ENCODE peak calls at places on chromosomes 7 and 10, in seven cellular contexts. K, F, T, V, U, W and L are unnamed samples. For H3K4me1, the result is how much of the 10 kb centered on the place peaks cover.

GRCh38 chr10:122352817-122353525 is 21.5 kb upstream of the PLEKHA1 start:
- DNase-seq in F (no peak), T (no peak), K (no peak), V (no peak), U (no peak), W (no peak), L (no peak)

GRCh38 chr7:92614586-92615237 is 24.5 kb upstream of the FAM133B start:
- DNase-seq in T (no peak), K (no peak), W (no peak), U (no peak), F (no peak), V (peak), L (peak)

GRCh38 chr7:51301806-51302205 is 14.8 kb downstream of the COBL start:
- DNase-seq in F (no peak), U (no peak), T (no peak), V (no peak), K (no peak), W (no peak), L (no peak)

GRCh38 chr7:78563186-78563585 is 764.6 kb downstream of the PHTF2 start:
- DNase-seq in F (no peak), T (no peak), V (no peak), U (no peak), W (no peak), K (no peak), L (no peak)

GRCh38 chr7:75967573-75967997 is 26.8 kb downstream of the TMEM120A start:
- DNase-seq in U (no peak), W (no peak), T (no peak), V (no peak), K (no peak), F (no peak), L (no peak)

GRCh38 chr10:5662708-5663579 is 3.5 kb downstream of the ASB13 start:
- DNase-seq in K (no peak), F (no peak), U (no peak), V (no peak), T (no peak), W (no peak), L (no peak)

GRCh38 chr10:24616536-24616935 is 107.2 kb downstream of the ARHGAP21 start:
- DNase-seq in W (no peak), F (no peak), K (no peak), U (peak), T (no peak), V (no peak), L (no peak)

GRCh38 chr7:50679218-50680007 is 103.3 kb downstream of the GRB10 start:
- DNase-seq in T (no peak), U (peak), K (no peak), F (no peak), W (peak), V (no peak), L (no peak)

GRCh38 chr7:50552921-50553320 is 12.3 kb downstream of the DDC start:
- DNase-seq in K (no peak), W (no peak), F (no peak), T (no peak), U (peak), V (peak), L (peak)

GRCh38 chr10:93703841-93704240 is 1.4 kb upstream of the FRA10AC1 start:
- DNase-seq in W (no peak), K (no peak), V (no peak), F (no peak), T (no peak), U (no peak), L (no peak)

GRCh38 chr10:28253174-28253783 is 49.6 kb downstream of the MPP7 start:
- DNase-seq in K (no peak), F (no peak), W (no peak), U (no peak), V (no peak), T (no peak), L (no peak)

GRCh38 chr10:124000792-124001201 is 92.6 kb downstream of the CHST15 start:
- DNase-seq in V (no peak), F (no peak), U (no peak), K (no peak), W (no peak), T (peak), L (peak)

GRCh38 chr10:98411768-98412167 is 3.2 kb downstream of the PYROXD2 start:
- DNase-seq in F (no peak), U (no peak), K (no peak), T (no peak), V (no peak), W (no peak), L (no peak)

GRCh38 chr7:100673942-100674431 is 447 bp downstream of the GNB2 start:
- DNase-seq in W (no peak), V (peak), K (peak), F (peak), U (peak), T (peak), L (peak)

GRCh38 chr10:124180947-124181549 is 87.7 kb upstream of the CHST15 start:
- DNase-seq in F (no peak), W (no peak), T (no peak), K (no peak), U (peak), V (no peak), L (no peak)

GRCh38 chr7:36348256-36348655 is 41.4 kb upstream of the ANLN start:
- DNase-seq in U (peak), K (no peak), F (no peak), T (no peak), V (no peak), W (no peak), L (no peak)

GRCh38 chr10:13614530-13615332 is 28.0 kb downstream of the PRPF18 start:
- DNase-seq in V (no peak), F (no peak), K (no peak), W (no peak), T (no peak), U (peak), L (no peak)

GRCh38 chr7:28329616-28330373 is 82.5 kb upstream of the CREB5 start:
- DNase-seq in K (no peak), V (no peak), W (no peak), U (no peak), T (no peak), F (no peak), L (no peak)

GRCh38 chr7:7682856-7683255 is 35.6 kb downstream of the RPA3 start:
- DNase-seq in W (no peak), F (no peak), K (no peak), T (no peak), V (no peak), U (no peak), L (no peak)

GRCh38 chr10:123998197-123999141 is 94.9 kb downstream of the CHST15 start:
- DNase-seq in W (no peak), V (no peak), U (no peak), K (no peak), T (peak), F (no peak), L (no peak)

GRCh38 chr7:111011500-111011899 is 79.4 kb upstream of the LRRN3 start:
- DNase-seq in U (peak), F (no peak), W (no peak), K (no peak), V (no peak), T (no peak), L (no peak)

GRCh38 chr7:21947056-21947455 is 1.4 kb upstream of the CDCA7L start:
- DNase-seq in U (no peak), V (no peak), K (no peak), F (no peak), W (no peak), T (no peak), L (no peak)

GRCh38 chr10:93386496-93387369 is 95.4 kb downstream of the MYOF start:
- DNase-seq in U (no peak), F (no peak), V (no peak), T (no peak), K (no peak), W (no peak), L (no peak)

GRCh38 chr10:129586897-129587443 is 119.9 kb downstream of the MGMT start:
- DNase-seq in F (no peak), V (no peak), U (no peak), W (no peak), T (no peak), K (no peak), L (no peak)

GRCh38 chr10:43255644-43256431 is 11.0 kb downstream of the RASGEF1A start:
- DNase-seq in T (no peak), U (no peak), W (no peak), V (peak), F (peak), K (no peak), L (no peak)

GRCh38 chr10:26215923-26216576 is 524 bp upstream of the GAD2 start:
- DNase-seq in U (peak), W (no peak), T (no peak), F (no peak), K (no peak), V (no peak), L (peak)

GRCh38 chr10:28179490-28180099 is 123.3 kb downstream of the MPP7 start:
- DNase-seq in K (no peak), V (peak), T (no peak), F (no peak), U (peak), W (peak), L (no peak)

GRCh38 chr10:59793924-59794323 is 40.7 kb upstream of the MRLN start:
- DNase-seq in K (no peak), F (no peak), W (no peak), V (no peak), T (no peak), U (no peak), L (no peak)

GRCh38 chr10:125021686-125022374 is 79.9 kb downstream of the ZRANB1 start:
- DNase-seq in K (no peak), F (peak), T (no peak), W (no peak), U (no peak), V (no peak), L (no peak)

GRCh38 chr10:70783056-70783684 is 2.0 kb downstream of the TBATA start:
- DNase-seq in U (no peak), V (no peak), F (no peak), K (no peak), T (no peak), W (no peak), L (no peak)

GRCh38 chr7:98250789-98251188 is 1.2 kb downstream of the TECPR1 start:
- DNase-seq in V (no peak), W (no peak), T (no peak), K (peak), F (no peak), U (no peak), L (peak)

GRCh38 chr10:66784796-66785195 is 141.0 kb upstream of the LRRTM3 start:
- DNase-seq in K (no peak), T (no peak), F (no peak), W (no peak), U (peak), V (no peak), L (no peak)

GRCh38 chr7:2403718-2404648 is 572 bp downstream of the CHST12 start:
- DNase-seq in F (peak), V (peak), W (no peak), T (peak), K (no peak), U (no peak), L (peak)

GRCh38 chr7:48899932-48900331 is 24.4 kb upstream of the CDC14C start:
- DNase-seq in U (peak), V (no peak), K (no peak), F (no peak), W (no peak), T (no peak), L (no peak)

GRCh38 chr7:120089968-120090367 is 183.0 kb upstream of the KCND2 start:
- DNase-seq in T (no peak), K (no peak), U (no peak), W (no peak), V (peak), F (no peak), L (no peak)

GRCh38 chr7:108094933-108095710 is 35.0 kb downstream of the LAMB4 start:
- DNase-seq in F (peak), T (peak), W (peak), K (no peak), U (peak), V (peak), L (peak)

GRCh38 chr10:43884516-43885105 is 235.9 kb upstream of the ZNF32 start:
- DNase-seq in F (no peak), T (no peak), U (no peak), W (no peak), K (no peak), V (no peak), L (no peak)

GRCh38 chr10:58765905-58766304 is 253.2 kb downstream of the BICC1 start:
- DNase-seq in T (no peak), U (no peak), K (no peak), V (no peak), W (no peak), F (no peak), L (no peak)

GRCh38 chr10:77548671-77549070 is 88.9 kb downstream of the KCNMA1 start:
- DNase-seq in K (no peak), F (no peak), V (no peak), W (no peak), U (no peak), T (no peak), L (no peak)
- H3K4me1 ChIP-seq in K (under half), F (under half), V (under half), W (under half), U (under half), T (under half), L (under half)

GRCh38 chr10:77383861-77384553 is 253.6 kb downstream of the KCNMA1 start:
- DNase-seq in V (no peak), T (no peak), U (no peak), F (no peak), K (no peak), W (no peak), L (no peak)

GRCh38 chr10:77381750-77382149 is 255.9 kb downstream of the KCNMA1 start:
- DNase-seq in T (peak), W (no peak), V (no peak), F (no peak), U (no peak), K (no peak), L (no peak)

GRCh38 chr10:77378950-77379349 is 258.7 kb downstream of the KCNMA1 start:
- DNase-seq in K (no peak), T (no peak), W (no peak), V (no peak), F (no peak), U (no peak), L (no peak)

GRCh38 chr10:77377678-77378352 is 259.8 kb downstream of the KCNMA1 start:
- DNase-seq in V (no peak), U (no peak), K (no peak), W (no peak), F (no peak), T (no peak), L (peak)

DNA sequence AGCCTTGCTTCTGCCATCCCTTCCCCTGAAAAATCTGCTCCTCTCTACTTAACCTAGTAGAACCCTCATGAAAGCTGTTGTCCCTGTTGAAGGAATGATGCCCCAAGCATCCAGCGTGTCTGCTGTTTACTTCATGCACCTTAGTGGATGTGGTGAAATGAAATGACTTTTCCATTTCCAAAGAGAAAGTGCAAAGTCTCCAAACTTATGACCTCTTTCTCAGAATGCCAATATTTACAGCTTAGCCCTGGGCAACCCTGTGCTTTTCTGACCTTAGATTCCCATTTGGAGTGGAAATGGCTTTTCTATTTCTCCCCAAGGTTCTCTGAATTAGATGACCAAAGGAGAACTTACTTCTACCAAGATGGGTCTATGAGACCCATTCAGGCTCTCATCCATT is 256.9 kb downstream of the KCNMA1 start:
- DNase-seq in W (no peak), F (no peak), T (no peak), K (no peak), V (no peak), U (no peak), L (no peak)
- H3K27ac ChIP-seq in W (no peak), F (no peak), T (no peak), K (no peak), V (no peak), U (no peak), L (no peak)

DNA sequence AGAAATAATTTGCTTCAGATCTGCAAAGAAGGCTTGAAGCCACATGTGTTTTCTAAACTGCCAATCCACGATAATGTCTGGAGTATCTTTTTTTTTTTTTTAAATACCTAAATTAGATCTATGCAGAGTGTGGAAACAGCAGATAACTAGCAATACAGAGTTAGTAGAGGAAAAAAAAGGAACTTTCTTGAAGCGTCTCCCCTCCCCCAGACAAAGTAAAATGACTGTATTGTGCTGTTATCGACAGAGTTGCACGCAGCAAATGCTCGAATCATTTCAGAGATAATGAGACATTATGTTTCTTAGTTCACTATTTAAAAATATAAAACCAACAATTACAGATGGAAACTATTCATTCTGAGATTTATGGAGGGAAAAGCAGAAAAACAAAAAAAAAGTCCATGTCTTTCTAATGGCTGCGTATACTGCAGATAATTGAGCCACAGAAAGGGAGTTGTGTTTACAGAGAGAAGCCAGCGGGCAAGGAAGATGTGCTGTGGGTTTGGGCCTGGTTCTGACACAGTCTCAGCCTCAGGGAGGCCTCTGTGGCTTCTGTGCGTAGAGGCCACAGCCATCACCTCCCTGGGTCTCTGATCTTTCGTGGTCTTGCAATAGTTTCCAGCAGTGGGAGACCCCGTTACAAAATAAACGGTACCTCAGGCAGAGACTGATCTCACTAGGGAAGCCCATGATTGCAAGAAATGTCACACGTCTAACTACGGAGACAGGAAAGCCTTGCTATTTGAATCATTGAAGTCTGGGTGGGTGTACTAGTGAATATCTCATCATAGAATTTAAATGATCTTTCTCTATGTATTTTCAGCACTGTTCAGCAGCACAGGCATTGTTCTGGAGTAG is 19.1 kb upstream of the KLF6 start:
- DNase-seq in U (no peak), T (no peak), V (no peak), K (peak), W (no peak), F (no peak), L (no peak)
- H3K4me1 ChIP-seq in U (under half), T (under half), V (under half), K (half or more), W (half or more), F (under half), L (half or more)

DNA sequence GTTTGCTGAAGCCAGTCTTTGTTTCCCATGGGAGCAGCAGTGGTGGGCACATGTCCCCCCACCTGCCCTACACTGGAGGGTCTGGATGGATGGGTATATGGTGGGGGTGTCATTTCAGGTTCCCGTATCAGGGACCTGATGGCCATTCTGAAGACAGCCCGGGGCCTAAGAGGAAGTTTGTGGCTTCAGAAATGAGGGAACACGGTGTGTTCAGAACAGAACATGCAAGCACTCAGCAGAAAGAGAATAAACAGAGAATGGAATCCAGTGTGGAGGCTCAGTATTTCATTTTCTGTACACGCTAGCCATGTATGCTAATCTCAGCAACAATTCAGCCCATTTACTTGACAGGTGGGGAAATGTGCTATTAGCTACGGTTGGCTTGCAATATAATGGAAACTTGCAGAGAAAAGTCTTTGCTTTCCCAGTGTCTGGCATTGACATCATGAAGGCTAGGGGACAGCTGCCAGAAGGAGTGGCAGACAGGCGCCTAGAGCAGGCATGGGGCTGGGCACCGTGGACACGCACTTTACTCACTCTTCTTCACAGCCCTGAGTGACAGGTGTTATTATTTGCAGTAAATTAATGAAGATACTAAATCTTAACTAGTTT is 98.6 kb downstream of the ELMO1 start:
- DNase-seq in F (no peak), U (no peak), W (no peak), T (no peak), K (no peak), V (no peak), L (no peak)
- H3K27ac ChIP-seq in F (peak), U (no peak), W (no peak), T (no peak), K (no peak), V (no peak), L (no peak)

GRCh38 chr10:116802474-116802873 is 46.8 kb upstream of the ENO4 start:
- DNase-seq in T (no peak), U (no peak), V (no peak), W (no peak), K (no peak), F (no peak), L (no peak)

GRCh38 chr10:116801658-116802057 is 47.6 kb upstream of the ENO4 start:
- DNase-seq in F (no peak), K (no peak), W (no peak), T (no peak), U (no peak), V (no peak), L (no peak)

GRCh38 chr10:116802876-116803275 is 46.4 kb upstream of the ENO4 start:
- DNase-seq in T (no peak), W (no peak), V (no peak), U (no peak), F (no peak), K (no peak), L (no peak)

GRCh38 chr10:116798859-116799258 is 50.4 kb upstream of the ENO4 start:
- DNase-seq in V (no peak), T (no peak), U (no peak), F (no peak), W (no peak), K (no peak), L (no peak)

DNA sequence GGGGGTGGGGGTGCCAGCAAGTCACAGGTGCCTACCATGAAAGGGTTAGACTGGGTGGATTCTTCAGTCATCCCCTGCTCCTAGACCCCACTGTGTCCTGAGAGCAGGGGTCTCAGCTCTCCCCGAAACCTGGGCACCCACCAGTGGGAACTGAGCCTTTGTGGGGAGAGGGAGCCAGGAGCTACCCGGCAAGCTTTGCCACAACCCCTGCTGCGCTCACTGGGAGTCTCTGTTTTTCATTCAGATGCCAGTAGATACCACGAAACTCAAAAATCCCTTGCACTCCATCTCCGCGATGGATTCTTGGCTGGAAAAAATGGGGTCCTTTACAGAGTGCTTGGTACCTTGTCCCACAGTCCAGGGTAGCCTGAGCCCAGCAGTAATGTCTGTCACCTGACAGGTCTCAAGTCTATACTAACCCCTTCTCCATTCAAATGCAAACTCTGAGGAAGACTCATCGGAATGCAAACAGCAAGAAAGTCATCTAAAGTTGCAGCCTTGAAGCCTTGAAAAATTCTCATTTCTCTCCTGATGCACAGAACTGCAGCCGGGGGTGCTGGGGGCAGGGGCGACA is 48.9 kb upstream of the ENO4 start:
- DNase-seq in U (no peak), W (no peak), F (no peak), T (no peak), K (no peak), V (no peak), L (no peak)
- H3K4me1 ChIP-seq in U (under half), W (under half), F (under half), T (under half), K (under half), V (under half), L (under half)

GRCh38 chr10:79414714-79415113 is 30.7 kb downstream of the ZCCHC24 start:
- DNase-seq in F (no peak), K (no peak), U (no peak), W (no peak), T (no peak), V (no peak), L (no peak)
- H3K27ac ChIP-seq in F (no peak), K (no peak), U (no peak), W (no peak), T (no peak), V (no peak), L (no peak)